ENCODE peak calls at places on chromosomes 16 and 17, in seven cellular contexts. One of them, this sample, is unnamed.

GRCh38 chr17:17067277-17067676 is 25.0 kb downstream of the MPRIP start:
- DNase-seq in A549: peak; percentile 56
- DNase-seq in NCI-H82: no peak
- DNase-seq in activated naive CD4-positive, alpha-beta T cell: no peak
- DNase-seq in esophagus squamous epithelium: no peak
- DNase-seq in GM12878: no peak
- DNase-seq in heart left ventricle: no peak
- DNase-seq in this sample: peak; percentile 0

GRCh38 chr16:51151435-51151950 is 423 bp upstream of the SALL1 start:
- DNase-seq in A549: peak; percentile 15
- DNase-seq in GM12878: no peak
- DNase-seq in NCI-H82: peak; percentile 98
- DNase-seq in esophagus squamous epithelium: no peak
- DNase-seq in activated naive CD4-positive, alpha-beta T cell: no peak
- DNase-seq in heart left ventricle: no peak
- DNase-seq in this sample: no peak

GRCh38 chr17:76566613-76566943 is 19.1 kb downstream of the ST6GALNAC2 start:
- DNase-seq in GM12878: no peak
- DNase-seq in NCI-H82: no peak
- DNase-seq in esophagus squamous epithelium: no peak
- DNase-seq in heart left ventricle: no peak
- DNase-seq in A549: no peak
- DNase-seq in activated naive CD4-positive, alpha-beta T cell: no peak
- DNase-seq in this sample: no peak

GRCh38 chr16:22317001-22317530 is 19.9 kb downstream of the POLR3E start:
- DNase-seq in esophagus squamous epithelium: no peak
- DNase-seq in GM12878: no peak
- DNase-seq in NCI-H82: no peak
- DNase-seq in heart left ventricle: no peak
- DNase-seq in A549: no peak
- DNase-seq in activated naive CD4-positive, alpha-beta T cell: no peak
- DNase-seq in this sample: no peak

GRCh38 chr17:74367206-74367605 is at the start of gene GPR142:
- DNase-seq in GM12878: no peak
- DNase-seq in activated naive CD4-positive, alpha-beta T cell: no peak
- DNase-seq in A549: no peak
- DNase-seq in heart left ventricle: no peak
- DNase-seq in esophagus squamous epithelium: no peak
- DNase-seq in NCI-H82: no peak
- DNase-seq in this sample: no peak

GRCh38 chr17:72413077-72414031 is 292.5 kb downstream of the SOX9 start:
- DNase-seq in esophagus squamous epithelium: no peak
- DNase-seq in NCI-H82: no peak
- DNase-seq in A549: no peak
- DNase-seq in GM12878: no peak
- DNase-seq in heart left ventricle: no peak
- DNase-seq in activated naive CD4-positive, alpha-beta T cell: no peak
- DNase-seq in this sample: no peak

GRCh38 chr17:15917021-15917438 is 27.9 kb upstream of the ADORA2B start:
- DNase-seq in heart left ventricle: no peak
- DNase-seq in esophagus squamous epithelium: no peak
- DNase-seq in GM12878: no peak
- DNase-seq in A549: no peak
- DNase-seq in activated naive CD4-positive, alpha-beta T cell: no peak
- DNase-seq in NCI-H82: no peak
- DNase-seq in this sample: no peak

GRCh38 chr17:59734226-59734625 is 26.8 kb downstream of the VMP1 start:
- DNase-seq in heart left ventricle: no peak
- DNase-seq in NCI-H82: no peak
- DNase-seq in A549: no peak
- DNase-seq in GM12878: no peak
- DNase-seq in activated naive CD4-positive, alpha-beta T cell: no peak
- DNase-seq in esophagus squamous epithelium: no peak
- DNase-seq in this sample: no peak

GRCh38 chr16:58026139-58026704 is 668 bp downstream of the MMP15 start:
- DNase-seq in NCI-H82: peak; percentile 62
- DNase-seq in GM12878: no peak
- DNase-seq in activated naive CD4-positive, alpha-beta T cell: no peak
- DNase-seq in A549: peak; percentile 64
- DNase-seq in esophagus squamous epithelium: no peak
- DNase-seq in heart left ventricle: peak; percentile 74
- DNase-seq in this sample: no peak

GRCh38 chr16:67758006-67758405 is 38.9 kb upstream of the GFOD2 start:
- DNase-seq in A549: no peak
- DNase-seq in activated naive CD4-positive, alpha-beta T cell: no peak
- DNase-seq in NCI-H82: no peak
- DNase-seq in esophagus squamous epithelium: no peak
- DNase-seq in heart left ventricle: no peak
- DNase-seq in GM12878: no peak
- DNase-seq in this sample: no peak

GRCh38 chr17:72764632-72765041 is 327.9 kb downstream of the SLC39A11 start:
- DNase-seq in NCI-H82: no peak
- DNase-seq in activated naive CD4-positive, alpha-beta T cell: no peak
- DNase-seq in GM12878: no peak
- DNase-seq in A549: no peak
- DNase-seq in esophagus squamous epithelium: no peak
- DNase-seq in heart left ventricle: no peak
- DNase-seq in this sample: no peak

GRCh38 chr17:75036643-75037268 is 10.0 kb downstream of the ATP5PD start:
- DNase-seq in GM12878: no peak
- DNase-seq in A549: peak; percentile 97
- DNase-seq in esophagus squamous epithelium: peak; percentile 18
- DNase-seq in heart left ventricle: peak; percentile 94
- DNase-seq in activated naive CD4-positive, alpha-beta T cell: peak; percentile 43
- DNase-seq in NCI-H82: peak; percentile 31
- DNase-seq in this sample: peak; percentile 90

GRCh38 chr16:53781023-53781605 is 77.2 kb downstream of the FTO start:
- DNase-seq in NCI-H82: no peak
- DNase-seq in activated naive CD4-positive, alpha-beta T cell: no peak
- DNase-seq in GM12878: no peak
- DNase-seq in A549: peak; percentile 45
- DNase-seq in esophagus squamous epithelium: no peak
- DNase-seq in heart left ventricle: no peak
- DNase-seq in this sample: no peak

GRCh38 chr17:13475574-13476223 is 126.0 kb downstream of the HS3ST3A1 start:
- DNase-seq in esophagus squamous epithelium: no peak
- DNase-seq in NCI-H82: no peak
- DNase-seq in GM12878: no peak
- DNase-seq in activated naive CD4-positive, alpha-beta T cell: no peak
- DNase-seq in heart left ventricle: no peak
- DNase-seq in A549: no peak
- DNase-seq in this sample: peak; percentile 46

GRCh38 chr16:17828012-17828411 is 357.3 kb upstream of the XYLT1 start:
- DNase-seq in activated naive CD4-positive, alpha-beta T cell: no peak
- DNase-seq in A549: peak; percentile 13
- DNase-seq in esophagus squamous epithelium: no peak
- DNase-seq in GM12878: no peak
- DNase-seq in heart left ventricle: no peak
- DNase-seq in NCI-H82: no peak
- DNase-seq in this sample: no peak

GRCh38 chr17:63445571-63446217 is 412 bp downstream of the CYB561 start:
- DNase-seq in A549: peak; percentile 76
- DNase-seq in GM12878: no peak
- DNase-seq in NCI-H82: peak; percentile 75
- DNase-seq in activated naive CD4-positive, alpha-beta T cell: no peak
- DNase-seq in esophagus squamous epithelium: no peak
- DNase-seq in heart left ventricle: peak; percentile 39
- DNase-seq in this sample: no peak

GRCh38 chr17:50681260-50682200 is 26.2 kb downstream of the ANKRD40 start:
- DNase-seq in NCI-H82: peak; percentile 87
- DNase-seq in esophagus squamous epithelium: no peak
- DNase-seq in activated naive CD4-positive, alpha-beta T cell: no peak
- DNase-seq in GM12878: no peak
- DNase-seq in A549: peak; percentile 91
- DNase-seq in heart left ventricle: peak; percentile 51
- DNase-seq in this sample: peak; percentile 70

GRCh38 chr17:27861979-27862378 is 31.2 kb downstream of the LYRM9 start:
- DNase-seq in esophagus squamous epithelium: no peak
- DNase-seq in NCI-H82: no peak
- DNase-seq in A549: peak; percentile 19
- DNase-seq in GM12878: no peak
- DNase-seq in heart left ventricle: no peak
- DNase-seq in activated naive CD4-positive, alpha-beta T cell: no peak
- DNase-seq in this sample: no peak

GRCh38 chr17:72305964-72306551 is 185.2 kb downstream of the SOX9 start:
- DNase-seq in GM12878: no peak
- DNase-seq in A549: no peak
- DNase-seq in activated naive CD4-positive, alpha-beta T cell: no peak
- DNase-seq in NCI-H82: no peak
- DNase-seq in heart left ventricle: no peak
- DNase-seq in esophagus squamous epithelium: no peak
- DNase-seq in this sample: peak; percentile 57

GRCh38 chr17:81635973-81636504 is 873 bp downstream of the NPLOC4 start:
- DNase-seq in NCI-H82: no peak
- DNase-seq in GM12878: no peak
- DNase-seq in activated naive CD4-positive, alpha-beta T cell: no peak
- DNase-seq in esophagus squamous epithelium: no peak
- DNase-seq in A549: no peak
- DNase-seq in heart left ventricle: no peak
- DNase-seq in this sample: no peak

GRCh38 chr16:47162670-47163420 is 19.1 kb upstream of the NETO2 start:
- DNase-seq in GM12878: no peak
- DNase-seq in activated naive CD4-positive, alpha-beta T cell: no peak
- DNase-seq in heart left ventricle: no peak
- DNase-seq in esophagus squamous epithelium: no peak
- DNase-seq in NCI-H82: no peak
- DNase-seq in A549: no peak
- DNase-seq in this sample: no peak

GRCh38 chr17:32515677-32516383 is 29.0 kb downstream of the CDK5R1 start:
- DNase-seq in GM12878: peak; percentile 89
- DNase-seq in activated naive CD4-positive, alpha-beta T cell: no peak
- DNase-seq in A549: no peak
- DNase-seq in NCI-H82: peak; percentile 47
- DNase-seq in esophagus squamous epithelium: no peak
- DNase-seq in heart left ventricle: no peak
- DNase-seq in this sample: no peak

GRCh38 chr17:3907483-3908216 is 8.6 kb downstream of the P2RX1 start:
- DNase-seq in NCI-H82: peak; percentile 54
- DNase-seq in esophagus squamous epithelium: no peak
- DNase-seq in heart left ventricle: no peak
- DNase-seq in GM12878: no peak
- DNase-seq in activated naive CD4-positive, alpha-beta T cell: no peak
- DNase-seq in A549: peak; percentile 40
- DNase-seq in this sample: no peak

GRCh38 chr16:73365010-73365409 is 317.1 kb upstream of the ZFHX3 start:
- DNase-seq in activated naive CD4-positive, alpha-beta T cell: no peak
- DNase-seq in NCI-H82: peak; percentile 80
- DNase-seq in esophagus squamous epithelium: no peak
- DNase-seq in GM12878: no peak
- DNase-seq in A549: no peak
- DNase-seq in heart left ventricle: peak; percentile 27
- DNase-seq in this sample: no peak

GRCh38 chr17:2138318-2138717 is 83.4 kb downstream of the HIC1 start:
- DNase-seq in esophagus squamous epithelium: no peak
- DNase-seq in GM12878: peak; percentile 60
- DNase-seq in activated naive CD4-positive, alpha-beta T cell: no peak
- DNase-seq in NCI-H82: no peak
- DNase-seq in A549: no peak
- DNase-seq in heart left ventricle: no peak
- DNase-seq in this sample: no peak

GRCh38 chr17:72373910-72374741 is 253.3 kb downstream of the SOX9 start:
- DNase-seq in activated naive CD4-positive, alpha-beta T cell: no peak
- DNase-seq in esophagus squamous epithelium: no peak
- DNase-seq in heart left ventricle: no peak
- DNase-seq in GM12878: no peak
- DNase-seq in NCI-H82: peak; percentile 96
- DNase-seq in A549: no peak
- DNase-seq in this sample: no peak

GRCh38 chr16:57352636-57353047 is 5.9 kb upstream of the CCL22 start:
- DNase-seq in esophagus squamous epithelium: no peak
- DNase-seq in activated naive CD4-positive, alpha-beta T cell: no peak
- DNase-seq in NCI-H82: no peak
- DNase-seq in A549: no peak
- DNase-seq in GM12878: no peak
- DNase-seq in heart left ventricle: no peak
- DNase-seq in this sample: no peak

GRCh38 chr17:49024523-49024922 is 27.3 kb downstream of the IGF2BP1 start:
- DNase-seq in activated naive CD4-positive, alpha-beta T cell: no peak
- DNase-seq in A549: no peak
- DNase-seq in NCI-H82: no peak
- DNase-seq in esophagus squamous epithelium: no peak
- DNase-seq in GM12878: no peak
- DNase-seq in heart left ventricle: no peak
- DNase-seq in this sample: no peak

GRCh38 chr17:76461765-76462555 is 5.4 kb upstream of the AANAT start:
- DNase-seq in activated naive CD4-positive, alpha-beta T cell: no peak
- DNase-seq in NCI-H82: no peak
- DNase-seq in GM12878: no peak
- DNase-seq in A549: no peak
- DNase-seq in heart left ventricle: no peak
- DNase-seq in esophagus squamous epithelium: no peak
- DNase-seq in this sample: no peak

GRCh38 chr16:66304961-66305360 is 61.5 kb upstream of the CDH5 start:
- DNase-seq in GM12878: no peak
- DNase-seq in A549: no peak
- DNase-seq in NCI-H82: no peak
- DNase-seq in heart left ventricle: no peak
- DNase-seq in activated naive CD4-positive, alpha-beta T cell: no peak
- DNase-seq in esophagus squamous epithelium: no peak
- DNase-seq in this sample: no peak

GRCh38 chr17:32596666-32597065 is 109.9 kb downstream of the CDK5R1 start:
- DNase-seq in NCI-H82: peak; percentile 96
- DNase-seq in heart left ventricle: no peak
- DNase-seq in A549: peak; percentile 10
- DNase-seq in esophagus squamous epithelium: no peak
- DNase-seq in activated naive CD4-positive, alpha-beta T cell: no peak
- DNase-seq in GM12878: peak; percentile 62
- DNase-seq in this sample: no peak

GRCh38 chr17:68089881-68090280 is 54.3 kb downstream of the KPNA2 start:
- DNase-seq in esophagus squamous epithelium: no peak
- DNase-seq in GM12878: no peak
- DNase-seq in activated naive CD4-positive, alpha-beta T cell: no peak
- DNase-seq in A549: peak; percentile 55
- DNase-seq in heart left ventricle: peak; percentile 49
- DNase-seq in NCI-H82: no peak
- DNase-seq in this sample: peak; percentile 41

GRCh38 chr16:9256196-9256595 is 164.8 kb downstream of the HAPSTR1 start:
- DNase-seq in NCI-H82: peak; percentile 76
- DNase-seq in activated naive CD4-positive, alpha-beta T cell: peak; percentile 1
- DNase-seq in A549: peak; percentile 37
- DNase-seq in GM12878: no peak
- DNase-seq in heart left ventricle: no peak
- DNase-seq in esophagus squamous epithelium: no peak
- DNase-seq in this sample: no peak

This sample was measured in tibial artery.